ENCODE peak calls at places on chromosomes 11 and 22, in nine cellular contexts. H, Y, R, W, S, F, I, E and J are unnamed samples.

GRCh38 chr22:36160499-36160942 is at the start of gene APOL3:
- DNase-seq in H (peak; percentile 77), R (peak; percentile 34), I (peak; percentile 40), W (peak; percentile 49), F (no peak), E (no peak), S (no peak), Y (peak; percentile 88), J (peak; percentile 87)

GRCh38 chr11:121892131-121892681 is 223.8 kb downstream of the BLID start:
- DNase-seq in F (no peak), I (no peak), W (peak; percentile 59), Y (peak; percentile 62), S (no peak), H (no peak), R (no peak), E (no peak), J (no peak)

GRCh38 chr11:62771144-62772021 is at the start of gene TAF6L:
- DNase-seq in I (peak; percentile 96), W (peak; percentile 98), H (peak; percentile 95), S (peak; percentile 92), F (peak; percentile 87), R (peak; percentile 83), E (peak; percentile 94), Y (peak; percentile 99), J (peak; percentile 99)

GRCh38 chr22:45884201-45885067 is 92.5 kb downstream of the WNT7B start:
- DNase-seq in F (no peak), Y (no peak), E (no peak), W (no peak), I (no peak), R (no peak), S (no peak), H (no peak), J (peak; percentile 58)

GRCh38 chr11:17551347-17552040 is 4.4 kb downstream of the OTOG start:
- DNase-seq in W (no peak), E (no peak), F (no peak), I (no peak), R (no peak), H (no peak), S (no peak), Y (no peak), J (no peak)

GRCh38 chr11:119717839-119718534 is 11.0 kb downstream of the NECTIN1 start:
- DNase-seq in E (no peak), I (no peak), W (peak; percentile 79), F (no peak), R (no peak), Y (no peak), S (no peak), H (no peak), J (no peak)

GRCh38 chr22:49632199-49633009 is 195.3 kb downstream of the BRD1 start:
- DNase-seq in R (no peak), W (peak; percentile 84), E (no peak), S (no peak), H (no peak), I (no peak), F (peak; percentile 14), Y (peak; percentile 65), J (peak; percentile 68)

GRCh38 chr11:61799665-61800284 is 7.1 kb downstream of the FEN1 start:
- DNase-seq in E (no peak), F (no peak), I (no peak), Y (no peak), H (no peak), W (no peak), S (no peak), R (no peak), J (no peak)

GRCh38 chr11:96154802-96155520 is 188.0 kb downstream of the MAML2 start:
- DNase-seq in W (peak; percentile 76), S (no peak), E (no peak), R (no peak), Y (no peak), I (no peak), F (peak; percentile 56), H (no peak), J (no peak)

GRCh38 chr11:48124880-48125279 is 91.7 kb upstream of the OR4B1 start:
- DNase-seq in S (no peak), Y (no peak), H (no peak), I (no peak), W (no peak), F (no peak), R (no peak), E (no peak), J (no peak)

GRCh38 chr11:133238455-133238854 is 293.8 kb downstream of the OPCML start:
- DNase-seq in S (no peak), H (no peak), F (no peak), W (no peak), R (no peak), E (no peak), Y (no peak), I (no peak), J (no peak)

GRCh38 chr11:131691558-131692041 is 321.2 kb downstream of the NTM start:
- DNase-seq in E (peak; percentile 19), R (no peak), I (peak; percentile 5), H (peak; percentile 76), Y (no peak), F (no peak), S (peak; percentile 24), W (peak; percentile 64), J (no peak)

GRCh38 chr11:109222730-109223129 is 199.3 kb upstream of the C11orf87 start:
- DNase-seq in H (no peak), Y (no peak), E (no peak), I (no peak), F (no peak), S (no peak), W (no peak), R (no peak), J (no peak)

GRCh38 chr22:23282516-23282915 is 102.2 kb downstream of the BCR start:
- DNase-seq in F (no peak), S (no peak), E (no peak), R (no peak), Y (no peak), I (no peak), W (no peak), H (no peak), J (no peak)

GRCh38 chr11:105609341-105609781 is 512 bp upstream of the GRIA4 start:
- DNase-seq in H (peak; percentile 16), W (peak; percentile 45), S (no peak), Y (no peak), I (no peak), E (no peak), R (no peak), F (no peak), J (no peak)

GRCh38 chr11:85810871-85811611 is at the start of gene SYTL2:
- DNase-seq in E (peak; percentile 67), I (peak; percentile 81), R (peak; percentile 62), F (no peak), W (peak; percentile 76), H (peak; percentile 87), Y (peak; percentile 75), S (peak; percentile 71), J (peak; percentile 85)

GRCh38 chr11:95245038-95245437 is 14.0 kb upstream of the SESN3 start:
- DNase-seq in Y (no peak), E (no peak), S (no peak), I (no peak), F (no peak), W (peak; percentile 69), H (no peak), R (no peak), J (no peak)

GRCh38 chr22:50531546-50532352 is 1.9 kb upstream of the TYMP start:
- DNase-seq in F (peak; percentile 16), W (peak; percentile 68), E (peak; percentile 66), S (peak; percentile 73), H (peak; percentile 87), R (peak; percentile 71), Y (peak; percentile 91), I (peak; percentile 80), J (peak; percentile 93)

GRCh38 chr11:12598330-12599256 is 75.6 kb upstream of the TEAD1 start:
- DNase-seq in S (no peak), R (no peak), Y (no peak), E (no peak), F (peak; percentile 49), I (no peak), H (peak; percentile 35), W (peak; percentile 14), J (no peak)

GRCh38 chr22:27896251-27896650 is 22.8 kb downstream of the PITPNB start:
- DNase-seq in F (no peak), W (no peak), S (no peak), R (no peak), E (no peak), I (peak; percentile 18), H (peak; percentile 68), Y (peak; percentile 39), J (no peak)

GRCh38 chr22:45284705-45285305 is at the start of gene UPK3A:
- DNase-seq in I (peak; percentile 64), Y (peak; percentile 71), E (peak; percentile 36), W (peak; percentile 61), F (no peak), H (peak; percentile 61), R (peak; percentile 56), S (peak; percentile 37), J (peak; percentile 87)

GRCh38 chr11:110182886-110183285 is 89.7 kb downstream of the ZC3H12C start:
- DNase-seq in I (no peak), H (peak; percentile 58), R (no peak), S (no peak), Y (no peak), F (peak; percentile 73), W (peak; percentile 42), E (no peak), J (no peak)

GRCh38 chr11:70666336-70666735 is 268.0 kb downstream of the CTTN start:
- DNase-seq in W (no peak), R (no peak), E (no peak), Y (no peak), H (no peak), I (no peak), S (no peak), F (no peak), J (no peak)

GRCh38 chr11:125348704-125349635 is 147.1 kb downstream of the FEZ1 start:
- DNase-seq in F (no peak), I (peak; percentile 42), S (peak; percentile 13), W (peak; percentile 74), E (peak; percentile 47), H (peak; percentile 5), Y (peak; percentile 69), R (peak; percentile 10), J (peak; percentile 66)

GRCh38 chr11:9091044-9091936 is at the start of gene SCUBE2:
- DNase-seq in E (no peak), H (no peak), I (no peak), R (no peak), W (peak; percentile 49), Y (no peak), F (no peak), S (no peak), J (no peak)

GRCh38 chr11:46513934-46514342 is 79.9 kb downstream of the AMBRA1 start:
- DNase-seq in E (no peak), Y (peak; percentile 73), S (no peak), I (no peak), H (no peak), R (no peak), F (no peak), W (peak; percentile 59), J (peak; percentile 50)

GRCh38 chr11:119578466-119579220 is 150.4 kb downstream of the NECTIN1 start:
- DNase-seq in F (peak; percentile 35), I (no peak), W (no peak), Y (no peak), H (no peak), R (no peak), E (no peak), S (no peak), J (no peak)

GRCh38 chr22:35629406-35630234 is 12.5 kb upstream of the MB start:
- DNase-seq in R (peak; percentile 22), E (peak; percentile 36), Y (peak; percentile 83), W (peak; percentile 98), F (peak; percentile 97), H (peak; percentile 73), I (peak; percentile 63), S (peak; percentile 58), J (peak; percentile 64)

GRCh38 chr22:41028841-41029240 is 63.6 kb upstream of the EP300 start:
- DNase-seq in I (no peak), E (no peak), S (no peak), H (peak; percentile 17), W (peak; percentile 89), Y (no peak), F (peak; percentile 29), R (no peak), J (no peak)

GRCh38 chr22:37896939-37897338 is 9.2 kb upstream of the MICALL1 start:
- DNase-seq in Y (no peak), E (no peak), H (no peak), R (no peak), I (no peak), F (no peak), W (no peak), S (no peak), J (no peak)

GRCh38 chr11:65586676-65587075 is 8.9 kb downstream of the KCNK7 start:
- DNase-seq in E (no peak), H (no peak), I (no peak), Y (no peak), W (no peak), F (no peak), S (no peak), R (no peak), J (no peak)